ENCODE peak calls at places on chromosomes 4 and X, in seven cellular contexts. N is testis, E is pancreas, B is sigmoid colon, K is esophagus squamous epithelium, I is ovary, Y is PC-3. M is an unnamed sample. For H3K9me3, the result is how much of the 10 kb centered on the place peaks cover.

GRCh38 chr4:25813705-25814104 is 49.1 kb downstream of the SEL1L3 start:
- DNase-seq in B (no peak), N (no peak), E (no peak), I (no peak), K (no peak), Y (peak), M (no peak)

GRCh38 chrX:135185795-135186443 is 14.7 kb upstream of the CT55 start:
- DNase-seq in I (no peak), B (no peak), E (no peak), Y (peak), N (peak), K (no peak), M (no peak)

GRCh38 chrX:102887687-102888086 is 49.4 kb upstream of the RAB40AL start:
- DNase-seq in I (no peak), K (no peak), Y (no peak), N (no peak), E (no peak), B (no peak), M (no peak)

GRCh38 chrX:153925739-153926593 is at the start of gene ARHGAP4:
- DNase-seq in E (no peak), B (no peak), I (peak), N (no peak), Y (no peak), K (no peak), M (no peak)

GRCh38 chrX:131985526-131986049 is 37.5 kb upstream of the STK26 start:
- DNase-seq in E (no peak), N (no peak), I (no peak), Y (no peak), K (no peak), B (no peak), M (no peak)

GRCh38 chr4:78482281-78482680 is 69.3 kb upstream of the ANXA3 start:
- DNase-seq in B (no peak), Y (no peak), K (no peak), N (no peak), I (no peak), E (no peak), M (no peak)

GRCh38 chr4:2817701-2818350 is 24.9 kb downstream of the SH3BP2 start:
- DNase-seq in B (no peak), K (no peak), I (peak), E (peak), Y (peak), N (no peak), M (no peak)

GRCh38 chrX:20116087-20116574 is 576 bp downstream of the MAP7D2 start:
- DNase-seq in E (no peak), N (peak), I (no peak), B (no peak), Y (no peak), K (no peak), M (no peak)

GRCh38 chr4:151912626-151913025 is 151.8 kb upstream of the GATB start:
- DNase-seq in Y (no peak), B (no peak), I (no peak), E (no peak), N (no peak), K (no peak), M (no peak)

GRCh38 chr4:54384563-54384962 is 155.5 kb downstream of the PDGFRA start:
- DNase-seq in K (no peak), E (no peak), N (peak), B (no peak), Y (peak), I (peak), M (no peak)

GRCh38 chrX:76893930-76894329 is 466.4 kb downstream of the MAGEE1 start:
- DNase-seq in B (no peak), Y (peak), E (no peak), K (no peak), I (no peak), N (no peak), M (no peak)

GRCh38 chrX:14675500-14675899 is 146.2 kb downstream of the GLRA2 start:
- DNase-seq in B (no peak), E (no peak), K (no peak), N (no peak), Y (no peak), I (no peak), M (no peak)

GRCh38 chr4:36316544-36317082 is 35.2 kb downstream of the DTHD1 start:
- DNase-seq in Y (peak), E (no peak), I (no peak), B (no peak), N (no peak), K (no peak), M (no peak)

GRCh38 chr4:73740353-73740778 is at the start of gene CXCL8:
- DNase-seq in I (no peak), K (no peak), Y (peak), N (peak), B (peak), E (no peak), M (no peak)

GRCh38 chr4:34943719-34944386 is 1300.5 kb downstream of the ARAP2 start:
- DNase-seq in I (no peak), K (no peak), N (no peak), E (no peak), Y (no peak), B (no peak), M (no peak)

GRCh38 chrX:79704325-79704724 is 310.2 kb upstream of the TBX22 start:
- DNase-seq in Y (no peak), E (no peak), B (no peak), I (no peak), K (no peak), N (no peak), M (no peak)

GRCh38 chr4:150999091-150999490 is 16.0 kb downstream of the LRBA start:
- DNase-seq in B (no peak), K (no peak), I (no peak), E (no peak), Y (no peak), N (no peak), M (no peak)

GRCh38 chr4:71151054-71151453 is 157.6 kb downstream of the DCK start:
- DNase-seq in E (no peak), K (no peak), I (no peak), Y (peak), B (no peak), N (no peak), M (no peak)

GRCh38 chr4:2804973-2805501 is 12.2 kb downstream of the SH3BP2 start:
- DNase-seq in N (no peak), Y (no peak), E (peak), I (no peak), K (no peak), B (peak), M (no peak)

GRCh38 chrX:153477039-153477438 is 6.7 kb upstream of the HAUS7 start:
- DNase-seq in E (no peak), I (peak), B (no peak), K (no peak), Y (no peak), N (no peak), M (no peak)

GRCh38 chr4:98603683-98604573 is 54.5 kb downstream of the TSPAN5 start:
- DNase-seq in I (no peak), K (no peak), Y (no peak), B (no peak), E (no peak), N (no peak), M (no peak)

GRCh38 chr4:16472537-16472936 is 246.3 kb upstream of the TAPT1 start:
- DNase-seq in B (no peak), K (no peak), Y (peak), N (no peak), I (no peak), E (no peak), M (no peak)

GRCh38 chrX:133849676-133850075 is 135.7 kb downstream of the GPC3 start:
- DNase-seq in K (no peak), I (no peak), E (no peak), Y (no peak), N (no peak), B (no peak), M (no peak)

GRCh38 chr4:112130903-112131302 is 14.4 kb upstream of the FAM241A start:
- DNase-seq in K (no peak), N (no peak), I (no peak), Y (no peak), E (no peak), B (no peak), M (no peak)

GRCh38 chrX:20639115-20639514 is 372.4 kb upstream of the RPS6KA3 start:
- DNase-seq in E (no peak), Y (no peak), K (no peak), I (no peak), N (no peak), B (no peak), M (no peak)

GRCh38 chrX:53257166-53257565 is 24.2 kb downstream of the IQSEC2 start:
- DNase-seq in K (no peak), E (no peak), N (no peak), I (no peak), B (peak), Y (no peak), M (no peak)

GRCh38 chr4:35925806-35926205 is 318.5 kb downstream of the ARAP2 start:
- DNase-seq in I (no peak), B (no peak), Y (no peak), E (no peak), K (no peak), N (no peak), M (no peak)

GRCh38 chr4:633976-634598 is 8.7 kb downstream of the PDE6B start:
- DNase-seq in Y (no peak), I (no peak), B (peak), E (no peak), N (no peak), K (no peak), M (no peak)

GRCh38 chr4:80049402-80049801 is 23.6 kb downstream of the ANTXR2 start:
- DNase-seq in K (no peak), Y (no peak), E (no peak), N (no peak), I (no peak), B (no peak), M (no peak)

GRCh38 chr4:78951862-78952472 is 12.7 kb upstream of the PAQR3 start:
- DNase-seq in N (peak), Y (peak), B (no peak), K (no peak), E (no peak), I (no peak), M (no peak)

GRCh38 chr4:156241896-156242295 is 288.2 kb upstream of the CTSO start:
- DNase-seq in I (no peak), B (no peak), Y (no peak), N (no peak), E (no peak), K (no peak), M (no peak)

GRCh38 chrX:109818921-109819320 is 85.9 kb upstream of the ACSL4 start:
- DNase-seq in B (no peak), E (no peak), K (no peak), Y (no peak), I (no peak), N (peak), M (no peak)

GRCh38 chr4:182240161-182241130 is 2.8 kb upstream of the TENM3 start:
- DNase-seq in Y (no peak), K (no peak), E (no peak), B (no peak), I (no peak), N (no peak), M (no peak)

GRCh38 chr4:112029642-112030235 is 115.5 kb upstream of the FAM241A start:
- DNase-seq in I (no peak), K (no peak), E (no peak), B (no peak), N (no peak), Y (no peak), M (no peak)

GRCh38 chr4:102843273-102843672 is 15.9 kb upstream of the UBE2D3 start:
- DNase-seq in E (no peak), N (no peak), K (no peak), B (no peak), Y (peak), I (no peak), M (no peak)

GRCh38 chrX:27132851-27133250 is 330.3 kb downstream of the PPP4R3C start:
- DNase-seq in B (no peak), Y (no peak), I (no peak), K (no peak), E (no peak), N (no peak), M (no peak)

GRCh38 chr4:61375316-61375715 is 175.2 kb downstream of the ADGRL3 start:
- DNase-seq in E (no peak), Y (peak), K (no peak), B (no peak), I (no peak), N (no peak), M (no peak)

GRCh38 chr4:111937368-111937767 is 207.9 kb upstream of the FAM241A start:
- DNase-seq in E (no peak), B (no peak), K (no peak), Y (peak), I (no peak), N (no peak), M (no peak)

GRCh38 chr4:51853027-51853682 is 10.2 kb downstream of the DCUN1D4 start:
- DNase-seq in N (no peak), Y (no peak), I (no peak), K (no peak), B (no peak), E (no peak), M (no peak)
- H3K9me3 ChIP-seq in N (under half), Y (under half), I (under half), K (under half), B (under half), E (under half), M (under half)

DNA sequence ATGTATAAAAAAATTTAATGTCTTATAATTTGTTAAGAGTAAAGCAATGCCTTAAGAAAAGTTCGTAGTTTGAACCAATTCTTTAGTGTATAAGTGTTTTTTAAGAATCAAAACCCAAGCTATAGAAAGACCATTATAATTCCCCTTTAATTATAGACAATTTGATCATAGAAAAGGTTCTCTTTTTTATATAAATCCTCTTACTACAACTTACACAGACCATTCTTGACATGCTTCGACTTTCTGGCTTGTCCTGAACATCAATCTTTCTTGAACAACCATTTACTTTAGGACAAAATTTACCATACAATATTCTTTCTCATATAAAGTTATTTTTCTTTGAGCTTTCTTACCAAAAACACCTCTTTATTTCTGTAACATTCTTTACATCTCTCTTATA is 330.5 kb upstream of the SPANXN1 start:
- DNase-seq in I (no peak), N (no peak), B (no peak), E (no peak), Y (peak), K (no peak), M (no peak)
- H3K9me3 ChIP-seq in I (under half), N (under half), B (under half), E (under half), Y (under half), K (under half), M (under half)

GRCh38 chrX:64377753-64378152 is 17.5 kb downstream of the MTMR8 start:
- DNase-seq in E (no peak), B (no peak), K (no peak), Y (no peak), N (no peak), I (no peak), M (no peak)
- H3K9me3 ChIP-seq in E (under half), B (under half), K (under half), Y (under half), N (under half), I (under half), M (under half)

GRCh38 chr4:40143926-40144508 is 52.8 kb upstream of the RHOH start:
- DNase-seq in K (no peak), Y (no peak), E (no peak), I (no peak), N (no peak), B (no peak), M (no peak)
- H3K9me3 ChIP-seq in K (under half), Y (under half), E (under half), I (under half), N (under half), B (under half), M (under half)

GRCh38 chr4:56619816-56620215 is 61.3 kb downstream of the HOPX start:
- DNase-seq in N (peak), Y (no peak), K (no peak), B (no peak), E (no peak), I (no peak), M (no peak)

GRCh38 chr4:56626420-56626819 is 54.7 kb downstream of the HOPX start:
- DNase-seq in K (no peak), E (no peak), N (no peak), B (no peak), I (no peak), Y (no peak), M (no peak)

GRCh38 chr4:56619160-56619559 is 61.9 kb downstream of the HOPX start:
- DNase-seq in E (no peak), K (no peak), I (no peak), Y (peak), B (no peak), N (no peak), M (no peak)

GRCh38 chr4:56618734-56619133 is 62.4 kb downstream of the HOPX start:
- DNase-seq in I (no peak), N (no peak), E (no peak), B (no peak), K (no peak), Y (no peak), M (no peak)

GRCh38 chr4:56622176-56622575 is 58.9 kb downstream of the HOPX start:
- DNase-seq in I (no peak), K (no peak), N (no peak), Y (peak), B (no peak), E (no peak), M (no peak)
- H3K9me3 ChIP-seq in I (under half), K (under half), N (under half), Y (under half), B (under half), E (under half), M (under half)

DNA sequence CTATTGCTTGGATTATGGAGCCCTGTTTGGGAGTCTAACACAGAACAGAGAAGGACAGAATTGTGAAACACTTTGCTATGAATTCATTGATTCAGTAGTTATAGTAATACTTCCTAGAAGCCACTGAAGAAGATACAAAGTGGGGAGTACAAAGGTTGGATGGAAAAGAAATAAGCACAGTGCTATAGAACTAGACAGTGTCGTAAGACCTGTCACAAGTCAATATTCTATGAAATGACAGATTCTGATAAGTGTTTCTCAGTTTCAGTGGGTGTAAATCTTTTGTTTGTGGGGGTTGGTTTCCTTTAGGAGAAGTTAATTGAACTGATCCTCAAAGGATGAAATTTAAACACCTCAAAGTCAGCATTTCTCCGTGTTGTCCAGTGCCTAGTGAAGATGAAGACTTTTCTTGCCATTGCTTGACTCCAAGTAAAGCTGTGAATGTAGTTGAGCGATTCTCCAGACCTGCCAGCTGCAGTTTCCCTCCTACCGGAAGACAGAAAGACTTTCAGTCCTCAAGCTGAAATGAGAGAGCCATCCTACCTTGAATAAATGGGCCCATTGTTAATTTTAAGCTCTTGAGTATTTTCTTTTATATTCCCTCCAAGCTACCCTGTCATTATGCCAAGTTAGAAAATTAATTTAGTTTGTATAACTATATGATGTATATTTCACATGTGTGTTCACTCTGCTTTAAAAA is 7.9 kb downstream of the PDLIM5 start:
- DNase-seq in B (no peak), K (no peak), E (no peak), Y (no peak), I (no peak), N (no peak), M (no peak)
- H3K9me3 ChIP-seq in B (under half), K (under half), E (under half), Y (under half), I (under half), N (under half), M (under half)

M was measured in T-helper 17 cell.